ENCODE peak calls at places on chromosome 1, in seven cellular contexts. D is AG09319, Z is keratinocyte, I is Calu3, H is H7, A is activated gamma-delta T cell, R is GM13977. S is an unnamed sample.

GRCh38 chr1:219088778-219089557 is 84.7 kb upstream of the LYPLAL1 start:
- DNase-seq in D (peak), Z (peak), I (peak), H (no peak), A (no peak), R (no peak), S (no peak)

GRCh38 chr1:3924871-3925655 is 25.0 kb upstream of the C1orf174 start:
- DNase-seq in D (no peak), Z (no peak), I (no peak), H (no peak), A (no peak), R (no peak), S (no peak)

GRCh38 chr1:192005976-192006375 is 152.3 kb upstream of the RGS18 start:
- DNase-seq in D (no peak), Z (no peak), I (no peak), H (no peak), A (no peak), R (no peak), S (no peak)

GRCh38 chr1:109040627-109041613 is 982 bp downstream of the WDR47 start:
- DNase-seq in D (no peak), Z (no peak), I (peak), H (peak), A (no peak), R (peak), S (peak)

GRCh38 chr1:155284476-155284875 is 7.2 kb downstream of the HCN3 start:
- DNase-seq in D (no peak), Z (no peak), I (no peak), H (no peak), A (no peak), R (no peak), S (no peak)

GRCh38 chr1:52294580-52294979 is 71.4 kb downstream of the CC2D1B start:
- DNase-seq in D (no peak), Z (no peak), I (no peak), H (no peak), A (no peak), R (no peak), S (no peak)

GRCh38 chr1:31938184-31938975 is at the start of gene PTP4A2:
- DNase-seq in D (peak), Z (peak), I (peak), H (peak), A (peak), R (peak), S (peak)

GRCh38 chr1:21337010-21337437 is 46.8 kb upstream of the ECE1 start:
- DNase-seq in D (no peak), Z (no peak), I (no peak), H (no peak), A (no peak), R (no peak), S (no peak)

GRCh38 chr1:171645553-171646336 is 6.7 kb downstream of the MYOC start:
- DNase-seq in D (peak), Z (no peak), I (no peak), H (no peak), A (no peak), R (no peak), S (no peak)

GRCh38 chr1:245225267-245225666 is 70.5 kb downstream of the KIF26B start:
- DNase-seq in D (no peak), Z (no peak), I (no peak), H (no peak), A (no peak), R (no peak), S (no peak)

GRCh38 chr1:157819886-157820285 is at the start of gene FCRL1:
- DNase-seq in D (no peak), Z (no peak), I (no peak), H (no peak), A (no peak), R (no peak), S (no peak)

GRCh38 chr1:242401937-242402336 is 122.6 kb downstream of the PLD5 start:
- DNase-seq in D (no peak), Z (no peak), I (no peak), H (no peak), A (no peak), R (no peak), S (no peak)

GRCh38 chr1:117147856-117148588 is 26.5 kb upstream of the TRIM45 start:
- DNase-seq in D (peak), Z (no peak), I (no peak), H (no peak), A (no peak), R (no peak), S (no peak)

GRCh38 chr1:64006276-64007051 is 197.0 kb upstream of the UBE2U start:
- DNase-seq in D (no peak), Z (no peak), I (peak), H (no peak), A (no peak), R (no peak), S (no peak)

GRCh38 chr1:80582980-80583379 is 1217.8 kb upstream of the ADGRL2 start:
- DNase-seq in D (no peak), Z (no peak), I (no peak), H (no peak), A (no peak), R (no peak), S (no peak)

GRCh38 chr1:165068716-165069115 is 287.8 kb downstream of the LMX1A start:
- DNase-seq in D (no peak), Z (no peak), I (no peak), H (no peak), A (no peak), R (no peak), S (no peak)

GRCh38 chr1:47942238-47942629 is 55.0 kb downstream of the TRABD2B start:
- DNase-seq in D (no peak), Z (no peak), I (peak), H (no peak), A (no peak), R (no peak), S (no peak)

GRCh38 chr1:190353538-190354101 is 124.0 kb downstream of the BRINP3 start:
- DNase-seq in D (no peak), Z (no peak), I (no peak), H (no peak), A (no peak), R (no peak), S (no peak)

GRCh38 chr1:12643079-12643478 is 806 bp upstream of the AADACL4 start:
- DNase-seq in D (no peak), Z (no peak), I (no peak), H (no peak), A (no peak), R (no peak), S (no peak)

GRCh38 chr1:167797005-167797404 is 75.2 kb downstream of the MPZL1 start:
- DNase-seq in D (peak), Z (peak), I (peak), H (peak), A (no peak), R (no peak), S (peak)

GRCh38 chr1:31421404-31422040 is 8.5 kb downstream of the SERINC2 start:
- DNase-seq in D (no peak), Z (no peak), I (peak), H (peak), A (no peak), R (no peak), S (peak)

GRCh38 chr1:24898909-24899439 is 31.1 kb downstream of the RUNX3 start:
- DNase-seq in D (no peak), Z (no peak), I (no peak), H (peak), A (no peak), R (peak), S (no peak)

GRCh38 chr1:162023547-162024501 is at the start of gene OLFML2B:
- DNase-seq in D (no peak), Z (no peak), I (peak), H (peak), A (peak), R (peak), S (peak)

GRCh38 chr1:155463865-155464264 is 98.7 kb downstream of the ASH1L start:
- DNase-seq in D (peak), Z (no peak), I (no peak), H (no peak), A (no peak), R (no peak), S (no peak)

GRCh38 chr1:154652893-154653292 is 44.9 kb upstream of the ADAR start:
- DNase-seq in D (no peak), Z (no peak), I (no peak), H (no peak), A (no peak), R (no peak), S (no peak)

GRCh38 chr1:186225089-186225488 is 150.0 kb downstream of the TPR start:
- DNase-seq in D (no peak), Z (no peak), I (no peak), H (no peak), A (no peak), R (no peak), S (no peak)

GRCh38 chr1:117678246-117678977 is 72.6 kb downstream of the TENT5C start:
- DNase-seq in D (no peak), Z (no peak), I (no peak), H (peak), A (no peak), R (no peak), S (no peak)